ENCODE peak calls at places on chromosomes 7 and 10, in eight cellular contexts. One of them, this sample, is unnamed.

GRCh38 chr10:103824281-103824680 is 31.1 kb downstream of the SH3PXD2A start:
- DNase-seq in foreskin fibroblast: no peak
- DNase-seq in bronchial epithelial cell: no peak
- DNase-seq in brain microvascular endothelial cell: no peak
- DNase-seq in stimulated activated CD8-positive, alpha-beta memory T cell treated with anti-CD3 and anti-CD28 coated beads, Interleukin-7, amount 100 ng/mL, for 1 hour: no peak
- DNase-seq in stimulated activated CD4-positive, alpha-beta T cell treated with anti-CD3 and anti-CD28 coated beads, Interleukin-15, amount 100 ng/mL, for 24 hours: no peak
- DNase-seq in upper lobe of right lung: no peak
- DNase-seq in osteocyte: no peak
- DNase-seq in this sample: no peak

GRCh38 chr7:138204285-138204988 is 128.2 kb downstream of the AKR1D1 start:
- DNase-seq in osteocyte: no peak
- DNase-seq in stimulated activated CD8-positive, alpha-beta memory T cell treated with anti-CD3 and anti-CD28 coated beads, Interleukin-7, amount 100 ng/mL, for 1 hour: no peak
- DNase-seq in bronchial epithelial cell: no peak
- DNase-seq in upper lobe of right lung: no peak
- DNase-seq in brain microvascular endothelial cell: peak
- DNase-seq in foreskin fibroblast: no peak
- DNase-seq in stimulated activated CD4-positive, alpha-beta T cell treated with anti-CD3 and anti-CD28 coated beads, Interleukin-15, amount 100 ng/mL, for 24 hours: no peak
- DNase-seq in this sample: no peak

GRCh38 chr10:73887038-73888015 is 13.0 kb upstream of the CAMK2G start:
- DNase-seq in brain microvascular endothelial cell: peak
- DNase-seq in upper lobe of right lung: peak
- DNase-seq in stimulated activated CD4-positive, alpha-beta T cell treated with anti-CD3 and anti-CD28 coated beads, Interleukin-15, amount 100 ng/mL, for 24 hours: no peak
- DNase-seq in stimulated activated CD8-positive, alpha-beta memory T cell treated with anti-CD3 and anti-CD28 coated beads, Interleukin-7, amount 100 ng/mL, for 1 hour: no peak
- DNase-seq in osteocyte: peak
- DNase-seq in bronchial epithelial cell: peak
- DNase-seq in foreskin fibroblast: peak
- DNase-seq in this sample: peak

GRCh38 chr10:118590334-118590733 is 5.1 kb downstream of the PRLHR start:
- DNase-seq in stimulated activated CD4-positive, alpha-beta T cell treated with anti-CD3 and anti-CD28 coated beads, Interleukin-15, amount 100 ng/mL, for 24 hours: no peak
- DNase-seq in upper lobe of right lung: no peak
- DNase-seq in foreskin fibroblast: peak
- DNase-seq in brain microvascular endothelial cell: no peak
- DNase-seq in osteocyte: no peak
- DNase-seq in bronchial epithelial cell: peak
- DNase-seq in stimulated activated CD8-positive, alpha-beta memory T cell treated with anti-CD3 and anti-CD28 coated beads, Interleukin-7, amount 100 ng/mL, for 1 hour: no peak
- DNase-seq in this sample: peak

GRCh38 chr10:22345301-22346086 is at the start of gene SPAG6:
- DNase-seq in brain microvascular endothelial cell: no peak
- DNase-seq in stimulated activated CD4-positive, alpha-beta T cell treated with anti-CD3 and anti-CD28 coated beads, Interleukin-15, amount 100 ng/mL, for 24 hours: peak
- DNase-seq in bronchial epithelial cell: no peak
- DNase-seq in osteocyte: peak
- DNase-seq in upper lobe of right lung: peak
- DNase-seq in foreskin fibroblast: peak
- DNase-seq in stimulated activated CD8-positive, alpha-beta memory T cell treated with anti-CD3 and anti-CD28 coated beads, Interleukin-7, amount 100 ng/mL, for 1 hour: no peak
- DNase-seq in this sample: peak

GRCh38 chr7:39888171-39888853 is 61.7 kb upstream of the CDK13 start:
- DNase-seq in osteocyte: no peak
- DNase-seq in stimulated activated CD4-positive, alpha-beta T cell treated with anti-CD3 and anti-CD28 coated beads, Interleukin-15, amount 100 ng/mL, for 24 hours: no peak
- DNase-seq in bronchial epithelial cell: peak
- DNase-seq in upper lobe of right lung: no peak
- DNase-seq in brain microvascular endothelial cell: no peak
- DNase-seq in foreskin fibroblast: no peak
- DNase-seq in stimulated activated CD8-positive, alpha-beta memory T cell treated with anti-CD3 and anti-CD28 coated beads, Interleukin-7, amount 100 ng/mL, for 1 hour: no peak
- DNase-seq in this sample: no peak

GRCh38 chr7:152579070-152579469 is 96.9 kb downstream of the XRCC2 start:
- DNase-seq in stimulated activated CD4-positive, alpha-beta T cell treated with anti-CD3 and anti-CD28 coated beads, Interleukin-15, amount 100 ng/mL, for 24 hours: no peak
- DNase-seq in bronchial epithelial cell: no peak
- DNase-seq in stimulated activated CD8-positive, alpha-beta memory T cell treated with anti-CD3 and anti-CD28 coated beads, Interleukin-7, amount 100 ng/mL, for 1 hour: no peak
- DNase-seq in foreskin fibroblast: peak
- DNase-seq in osteocyte: no peak
- DNase-seq in upper lobe of right lung: no peak
- DNase-seq in brain microvascular endothelial cell: no peak
- DNase-seq in this sample: no peak

GRCh38 chr10:112335104-112335840 is 38.6 kb upstream of the ACSL5 start:
- DNase-seq in brain microvascular endothelial cell: no peak
- DNase-seq in stimulated activated CD4-positive, alpha-beta T cell treated with anti-CD3 and anti-CD28 coated beads, Interleukin-15, amount 100 ng/mL, for 24 hours: no peak
- DNase-seq in upper lobe of right lung: no peak
- DNase-seq in foreskin fibroblast: peak
- DNase-seq in stimulated activated CD8-positive, alpha-beta memory T cell treated with anti-CD3 and anti-CD28 coated beads, Interleukin-7, amount 100 ng/mL, for 1 hour: no peak
- DNase-seq in bronchial epithelial cell: no peak
- DNase-seq in osteocyte: no peak
- DNase-seq in this sample: no peak

GRCh38 chr7:128408709-128409434 is 910 bp downstream of the IMPDH1 start:
- DNase-seq in osteocyte: no peak
- DNase-seq in foreskin fibroblast: peak
- DNase-seq in bronchial epithelial cell: peak
- DNase-seq in upper lobe of right lung: peak
- DNase-seq in stimulated activated CD4-positive, alpha-beta T cell treated with anti-CD3 and anti-CD28 coated beads, Interleukin-15, amount 100 ng/mL, for 24 hours: no peak
- DNase-seq in brain microvascular endothelial cell: no peak
- DNase-seq in stimulated activated CD8-positive, alpha-beta memory T cell treated with anti-CD3 and anti-CD28 coated beads, Interleukin-7, amount 100 ng/mL, for 1 hour: no peak
- DNase-seq in this sample: peak

GRCh38 chr7:92595281-92595680 is 5.1 kb upstream of the FAM133B start:
- DNase-seq in upper lobe of right lung: no peak
- DNase-seq in stimulated activated CD4-positive, alpha-beta T cell treated with anti-CD3 and anti-CD28 coated beads, Interleukin-15, amount 100 ng/mL, for 24 hours: no peak
- DNase-seq in foreskin fibroblast: peak
- DNase-seq in osteocyte: no peak
- DNase-seq in stimulated activated CD8-positive, alpha-beta memory T cell treated with anti-CD3 and anti-CD28 coated beads, Interleukin-7, amount 100 ng/mL, for 1 hour: no peak
- DNase-seq in bronchial epithelial cell: peak
- DNase-seq in brain microvascular endothelial cell: no peak
- DNase-seq in this sample: no peak

GRCh38 chr10:80491251-80492102 is 37.4 kb downstream of the TSPAN14 start:
- DNase-seq in upper lobe of right lung: peak
- DNase-seq in stimulated activated CD4-positive, alpha-beta T cell treated with anti-CD3 and anti-CD28 coated beads, Interleukin-15, amount 100 ng/mL, for 24 hours: no peak
- DNase-seq in osteocyte: no peak
- DNase-seq in foreskin fibroblast: no peak
- DNase-seq in bronchial epithelial cell: no peak
- DNase-seq in brain microvascular endothelial cell: no peak
- DNase-seq in stimulated activated CD8-positive, alpha-beta memory T cell treated with anti-CD3 and anti-CD28 coated beads, Interleukin-7, amount 100 ng/mL, for 1 hour: no peak
- DNase-seq in this sample: no peak

GRCh38 chr10:121772890-121773289 is 154.9 kb downstream of the ATE1 start:
- DNase-seq in stimulated activated CD4-positive, alpha-beta T cell treated with anti-CD3 and anti-CD28 coated beads, Interleukin-15, amount 100 ng/mL, for 24 hours: no peak
- DNase-seq in upper lobe of right lung: no peak
- DNase-seq in stimulated activated CD8-positive, alpha-beta memory T cell treated with anti-CD3 and anti-CD28 coated beads, Interleukin-7, amount 100 ng/mL, for 1 hour: no peak
- DNase-seq in osteocyte: no peak
- DNase-seq in brain microvascular endothelial cell: no peak
- DNase-seq in bronchial epithelial cell: no peak
- DNase-seq in foreskin fibroblast: peak
- DNase-seq in this sample: no peak

GRCh38 chr7:145152589-145152988 is 316.7 kb upstream of the TPK1 start:
- DNase-seq in osteocyte: no peak
- DNase-seq in stimulated activated CD8-positive, alpha-beta memory T cell treated with anti-CD3 and anti-CD28 coated beads, Interleukin-7, amount 100 ng/mL, for 1 hour: no peak
- DNase-seq in foreskin fibroblast: no peak
- DNase-seq in bronchial epithelial cell: no peak
- DNase-seq in upper lobe of right lung: no peak
- DNase-seq in brain microvascular endothelial cell: no peak
- DNase-seq in stimulated activated CD4-positive, alpha-beta T cell treated with anti-CD3 and anti-CD28 coated beads, Interleukin-15, amount 100 ng/mL, for 24 hours: no peak
- DNase-seq in this sample: no peak

GRCh38 chr7:112202819-112203218 is 3.4 kb downstream of the DOCK4 start:
- DNase-seq in foreskin fibroblast: peak
- DNase-seq in stimulated activated CD4-positive, alpha-beta T cell treated with anti-CD3 and anti-CD28 coated beads, Interleukin-15, amount 100 ng/mL, for 24 hours: peak
- DNase-seq in osteocyte: no peak
- DNase-seq in brain microvascular endothelial cell: no peak
- DNase-seq in bronchial epithelial cell: no peak
- DNase-seq in stimulated activated CD8-positive, alpha-beta memory T cell treated with anti-CD3 and anti-CD28 coated beads, Interleukin-7, amount 100 ng/mL, for 1 hour: no peak
- DNase-seq in upper lobe of right lung: no peak
- DNase-seq in this sample: no peak